ENCODE peak calls at places on chromosomes 6 and 20, in eight cellular contexts. Z is right lobe of liver, J is endodermal cell, P is heart left ventricle, W is GM12878, E is A549, K is neuronal stem cell, M is transverse colon. A is an unnamed sample.
A peak's percentile ranks its signal among the peaks of the same experiment; 100 is the strongest.

GRCh38 chr20:47535088-47535487 is 33.4 kb downstream of the NCOA3 start:
- DNase-seq in Z (no peak), J (peak; percentile 89), P (no peak), W (no peak), E (peak; percentile 55), K (peak; percentile 9), M (no peak), A (no peak)

GRCh38 chr6:85747093-85747492 is 104.4 kb upstream of the SYNCRIP start:
- DNase-seq in Z (no peak), J (no peak), P (no peak), W (no peak), E (no peak), K (no peak), M (no peak), A (no peak)

GRCh38 chr6:145169726-145170125 is 565.6 kb downstream of the EPM2A start:
- DNase-seq in Z (no peak), J (peak; percentile 67), P (no peak), W (no peak), E (no peak), K (no peak), M (no peak), A (no peak)

GRCh38 chr6:98957440-98957839 is 9.7 kb upstream of the FBXL4 start:
- DNase-seq in Z (no peak), J (no peak), P (no peak), W (no peak), E (no peak), K (no peak), M (peak; percentile 11), A (no peak)

GRCh38 chr6:100879317-100879716 is 1.8 kb downstream of the ASCC3 start:
- DNase-seq in Z (no peak), J (no peak), P (no peak), W (no peak), E (no peak), K (no peak), M (no peak), A (no peak)

GRCh38 chr6:21582651-21583050 is 10.9 kb upstream of the SOX4 start:
- DNase-seq in Z (no peak), J (no peak), P (no peak), W (no peak), E (no peak), K (no peak), M (no peak), A (no peak)

GRCh38 chr6:155314773-155315515 is 660 bp upstream of the TFB1M start:
- DNase-seq in Z (peak; percentile 74), J (no peak), P (peak; percentile 23), W (peak; percentile 85), E (peak; percentile 88), K (no peak), M (peak; percentile 63), A (peak; percentile 28)

GRCh38 chr20:46243707-46244628 is 64.3 kb downstream of the CDH22 start:
- DNase-seq in Z (no peak), J (peak; percentile 57), P (no peak), W (no peak), E (no peak), K (no peak), M (no peak), A (no peak)

GRCh38 chr6:1384549-1385128 is 4.7 kb upstream of the FOXF2 start:
- DNase-seq in Z (no peak), J (peak; percentile 71), P (no peak), W (no peak), E (no peak), K (peak; percentile 29), M (no peak), A (no peak)

GRCh38 chr6:551405-551804 is 105.5 kb downstream of the HUS1B start:
- DNase-seq in Z (no peak), J (peak; percentile 82), P (no peak), W (no peak), E (peak; percentile 21), K (peak; percentile 23), M (no peak), A (no peak)

GRCh38 chr6:36724514-36725385 is 27.1 kb downstream of the RAB44 start:
- DNase-seq in Z (peak; percentile 76), J (peak; percentile 93), P (no peak), W (no peak), E (peak; percentile 70), K (no peak), M (peak; percentile 87), A (peak; percentile 65)

GRCh38 chr6:169097336-169098052 is 156.2 kb downstream of the THBS2 start:
- DNase-seq in Z (no peak), J (no peak), P (no peak), W (no peak), E (no peak), K (peak; percentile 9), M (no peak), A (no peak)

GRCh38 chr6:109187399-109188114 is 92.2 kb downstream of the CEP57L1 start:
- DNase-seq in Z (peak; percentile 61), J (peak; percentile 83), P (peak; percentile 24), W (no peak), E (peak; percentile 43), K (peak; percentile 35), M (peak; percentile 72), A (peak; percentile 38)

GRCh38 chr6:109396319-109396718 is 14.1 kb upstream of the CD164 start:
- DNase-seq in Z (no peak), J (no peak), P (no peak), W (no peak), E (no peak), K (no peak), M (no peak), A (no peak)

GRCh38 chr6:2750832-2751231 is at the start of gene MYLK4:
- DNase-seq in Z (no peak), J (no peak), P (no peak), W (no peak), E (no peak), K (no peak), M (no peak), A (no peak)

GRCh38 chr6:132471787-132472186 is 41.1 kb downstream of the STX7 start:
- DNase-seq in Z (no peak), J (no peak), P (no peak), W (no peak), E (no peak), K (no peak), M (no peak), A (no peak)

GRCh38 chr20:57509665-57510237 is 15.2 kb downstream of the CTCFL start:
- DNase-seq in Z (no peak), J (peak; percentile 78), P (no peak), W (no peak), E (peak; percentile 45), K (no peak), M (peak; percentile 29), A (peak; percentile 6)

GRCh38 chr20:62368629-62369507 is 1.8 kb upstream of the LAMA5 start:
- DNase-seq in Z (peak; percentile 56), J (peak; percentile 90), P (peak; percentile 51), W (no peak), E (peak; percentile 89), K (peak; percentile 73), M (peak; percentile 59), A (no peak)

GRCh38 chr6:143579703-143580102 is 68.2 kb upstream of the FUCA2 start:
- DNase-seq in Z (no peak), J (no peak), P (no peak), W (no peak), E (no peak), K (no peak), M (no peak), A (no peak)

GRCh38 chr6:81166770-81167169 is 585.7 kb downstream of the TENT5A start:
- DNase-seq in Z (no peak), J (no peak), P (no peak), W (no peak), E (no peak), K (no peak), M (no peak), A (no peak)

GRCh38 chr6:139881251-139881650 is 506.8 kb upstream of the CITED2 start:
- DNase-seq in Z (no peak), J (no peak), P (no peak), W (no peak), E (no peak), K (no peak), M (no peak), A (no peak)

GRCh38 chr6:34238507-34239239 is 2.0 kb downstream of the HMGA1 start:
- DNase-seq in Z (peak; percentile 50), J (peak; percentile 44), P (no peak), W (no peak), E (no peak), K (no peak), M (no peak), A (no peak)

GRCh38 chr6:140581601-140582000 is 1207.2 kb upstream of the CITED2 start:
- DNase-seq in Z (no peak), J (no peak), P (no peak), W (no peak), E (no peak), K (no peak), M (no peak), A (no peak)

GRCh38 chr6:78465042-78465634 is 402.2 kb upstream of the IRAK1BP1 start:
- DNase-seq in Z (no peak), J (no peak), P (no peak), W (no peak), E (no peak), K (no peak), M (no peak), A (no peak)
- H3K27ac ChIP-seq in Z (no peak overlapping the region), J (no peak overlapping the region), P (no peak overlapping the region), W (no peak overlapping the region), E (no peak overlapping the region), K (no peak overlapping the region), M (no peak overlapping the region), A (no peak overlapping the region)

GRCh38 chr20:8213831-8214587 is 81.9 kb downstream of the PLCB1 start:
- DNase-seq in Z (no peak), J (no peak), P (no peak), W (peak; percentile 47), E (no peak), K (no peak), M (no peak), A (peak; percentile 3)
- H3K4me3 ChIP-seq in Z (no peak overlapping the region), J (no peak overlapping the region), P (no peak overlapping the region), W (peak overlapping the region; percentile 34), E (no peak overlapping the region), K (no peak overlapping the region), M (no peak overlapping the region), A (peak overlapping the region; percentile 68)

GRCh38 chr6:114638346-114638745 is 295.5 kb upstream of the HS3ST5 start:
- DNase-seq in Z (no peak), J (peak; percentile 83), P (no peak), W (no peak), E (no peak), K (no peak), M (no peak), A (no peak)
- H3K9me3 ChIP-seq in Z (no peaks in the 10 kb centered on the region), J (no peaks in the 10 kb centered on the region), P (no peaks in the 10 kb centered on the region), W (no peaks in the 10 kb centered on the region), E (no peaks in the 10 kb centered on the region), K (no peaks in the 10 kb centered on the region), M (no peaks in the 10 kb centered on the region), A (no peaks in the 10 kb centered on the region)

DNA sequence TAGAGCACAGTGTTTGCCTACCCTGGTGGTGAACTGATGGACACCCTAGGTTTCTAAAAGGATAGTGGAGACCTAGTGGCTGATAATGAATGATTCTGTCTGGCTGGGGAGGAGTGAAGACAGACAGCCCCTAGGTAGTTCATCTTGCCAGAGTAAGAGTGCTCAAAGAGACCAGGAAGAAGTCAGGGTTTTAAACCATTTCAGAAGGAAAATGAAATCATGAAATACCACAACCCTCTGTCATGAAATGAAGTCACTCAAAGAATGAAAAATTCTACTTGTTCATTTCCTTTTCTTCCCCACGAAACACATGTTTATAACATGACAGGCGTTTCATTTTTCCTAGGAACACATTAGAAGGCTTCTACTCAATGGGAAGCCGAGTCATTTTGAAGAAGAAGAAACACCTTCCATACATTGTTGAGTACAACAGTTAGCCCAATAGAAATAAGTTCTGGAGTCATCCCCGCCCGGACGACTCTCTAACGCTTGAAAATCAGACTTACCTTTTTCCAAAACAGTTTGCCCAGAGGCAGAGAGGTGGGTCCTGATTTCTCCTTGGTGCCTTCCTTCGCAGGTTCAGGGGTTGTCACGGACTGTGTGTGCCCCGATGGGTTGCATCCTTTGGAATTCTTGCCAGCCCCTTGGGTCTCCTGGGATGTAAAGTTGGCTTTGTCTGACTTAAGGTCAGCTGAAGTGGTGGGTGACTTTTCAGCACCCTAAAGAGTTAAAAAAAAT is 85.4 kb downstream of the BCAS1 start:
- DNase-seq in Z (no peak), J (no peak), P (no peak), W (no peak), E (no peak), K (no peak), M (no peak), A (no peak)
- H3K27ac ChIP-seq in Z (no peak overlapping the region), J (no peak overlapping the region), P (no peak overlapping the region), W (no peak overlapping the region), E (no peak overlapping the region), K (no peak overlapping the region), M (no peak overlapping the region), A (no peak overlapping the region)